ENCODE peak calls at places on chromosomes 6 and 20, in eight cellular contexts. H, F, B, Q, I, W, O and Z are unnamed samples.
A peak's percentile ranks its signal among the peaks of the same experiment; 100 is the strongest.

GRCh38 chr20:33282991-33283555 is at the start of gene BPIFB1:
- DNase-seq in H (no peak), F (no peak), B (no peak), Q (no peak), I (no peak), W (no peak), O (no peak), Z (no peak)

GRCh38 chr6:22888147-22888831 is 318.9 kb downstream of the HDGFL1 start:
- DNase-seq in H (no peak), F (no peak), B (no peak), Q (no peak), I (peak; percentile 65), W (no peak), O (peak; percentile 77), Z (no peak)

GRCh38 chr6:6915813-6916547 is 191.8 kb upstream of the RREB1 start:
- DNase-seq in H (no peak), F (peak; percentile 74), B (peak; percentile 90), Q (peak; percentile 54), I (no peak), W (peak; percentile 90), O (peak; percentile 23), Z (no peak)

GRCh38 chr20:57612916-57613315 is 7.3 kb downstream of the ZBP1 start:
- DNase-seq in H (no peak), F (no peak), B (no peak), Q (no peak), I (no peak), W (no peak), O (no peak), Z (no peak)

GRCh38 chr6:155417454-155417853 is 38.2 kb downstream of the NOX3 start:
- DNase-seq in H (no peak), F (peak; percentile 68), B (no peak), Q (no peak), I (no peak), W (no peak), O (no peak), Z (no peak)

GRCh38 chr20:17295151-17295726 is 68.4 kb downstream of the PCSK2 start:
- DNase-seq in H (no peak), F (no peak), B (no peak), Q (no peak), I (no peak), W (no peak), O (no peak), Z (no peak)

GRCh38 chr6:4848382-4849068 is 72.3 kb downstream of the CDYL start:
- DNase-seq in H (no peak), F (peak; percentile 54), B (no peak), Q (peak; percentile 38), I (no peak), W (no peak), O (no peak), Z (no peak)

GRCh38 chr6:135624402-135625297 is 127.1 kb upstream of the AHI1 start:
- DNase-seq in H (no peak), F (peak; percentile 23), B (no peak), Q (no peak), I (no peak), W (peak; percentile 35), O (peak; percentile 4), Z (no peak)

GRCh38 chr6:119284861-119285521 is 64.6 kb downstream of the MAN1A1 start:
- DNase-seq in H (no peak), F (peak; percentile 66), B (no peak), Q (no peak), I (no peak), W (no peak), O (no peak), Z (no peak)